ENCODE peak calls at places on chromosomes 5 and 9, in four cellular contexts. M is stimulated activated effector memory CD8-positive, alpha-beta T cell treated with anti-CD3 and anti-CD28 coated beads, Interleukin-12 subunit alpha, Interleukin-12 subunit beta, amount 100 ng/mL, for 72 hours; W is HuH-7.5; Y is OCI-LY7. R is an unnamed sample.

GRCh38 chr9:99057665-99058625 is 47.0 kb upstream of the TGFBR1 start:
- DNase-seq in M (peak; percentile 58), W (no peak), Y (peak; percentile 83), R (peak; percentile 66)

GRCh38 chr5:171750316-171750788 is 35.3 kb upstream of the SMIM23 start:
- DNase-seq in Y (peak; percentile 5), W (no peak), M (no peak), R (no peak)

GRCh38 chr5:60092671-60093422 is 199.3 kb upstream of the PDE4D start:
- DNase-seq in W (no peak), Y (no peak), M (no peak), R (no peak)

GRCh38 chr5:2684606-2685005 is 66.9 kb downstream of the IRX2 start:
- DNase-seq in Y (no peak), W (no peak), M (no peak), R (no peak)

GRCh38 chr9:21902112-21902511 is 92.1 kb downstream of the CDKN2A start:
- DNase-seq in M (no peak), W (no peak), Y (peak; percentile 15), R (no peak)

GRCh38 chr9:137685886-137686420 is 67.1 kb downstream of the EHMT1 start:
- DNase-seq in M (no peak), Y (no peak), W (no peak), R (no peak)

GRCh38 chr5:142837274-142837673 is 67.1 kb downstream of the ARHGAP26 start:
- DNase-seq in M (no peak), W (no peak), Y (no peak), R (no peak)

GRCh38 chr9:81653240-81653639 is 36.1 kb downstream of the TLE1 start:
- DNase-seq in W (no peak), Y (no peak), M (no peak), R (no peak)

GRCh38 chr5:73625314-73625904 is 587 bp upstream of the ARHGEF28 start:
- DNase-seq in Y (no peak), W (no peak), M (no peak), R (no peak)

GRCh38 chr9:98994226-98995058 is 50.7 kb downstream of the COL15A1 start:
- DNase-seq in W (no peak), Y (no peak), M (no peak), R (no peak)

GRCh38 chr9:36162211-36162610 is 7.0 kb upstream of the CCIN start:
- DNase-seq in M (no peak), Y (no peak), W (no peak), R (no peak)

GRCh38 chr5:40052812-40053211 is 626.9 kb upstream of the PTGER4 start:
- DNase-seq in W (no peak), M (no peak), Y (no peak), R (no peak)

R was measured in NK-92 treated with Interleukin-12 subunit alpha and Interleukin-12 subunit beta, amount 100 ng/mL, for 24 hours.